ENCODE peak calls at places on chromosomes 13 and 19, in six cellular contexts. G, A, X, Z, M and V are unnamed samples.

GRCh38 chr13:90545070-90545840 is 802.2 kb upstream of the MIR17HG start:
- DNase-seq in G (peak; percentile 1), A (no peak), X (no peak), Z (no peak), M (peak; percentile 22), V (no peak)

GRCh38 chr13:104408733-104409132 is 1342.5 kb upstream of the SLC10A2 start:
- DNase-seq in G (no peak), A (no peak), X (no peak), Z (no peak), M (peak; percentile 11), V (no peak)

GRCh38 chr19:16942583-16942982 is 53.8 kb downstream of the F2RL3 start:
- DNase-seq in G (no peak), A (peak; percentile 51), X (no peak), Z (no peak), M (no peak), V (no peak)

GRCh38 chr19:53977991-53978731 is 13.3 kb upstream of the CACNG6 start:
- DNase-seq in G (peak; percentile 91), A (peak; percentile 62), X (peak; percentile 3), Z (peak; percentile 21), M (peak; percentile 98), V (peak; percentile 52)

GRCh38 chr19:37362733-37363132 is 8.2 kb upstream of the ZNF527 start:
- DNase-seq in G (no peak), A (no peak), X (no peak), Z (no peak), M (peak; percentile 10), V (no peak)

GRCh38 chr13:42525035-42525504 is 48.9 kb upstream of the TNFSF11 start:
- DNase-seq in G (peak; percentile 80), A (no peak), X (no peak), Z (no peak), M (peak; percentile 79), V (no peak)

GRCh38 chr13:71374471-71375041 is 492.4 kb downstream of the DACH1 start:
- DNase-seq in G (no peak), A (no peak), X (no peak), Z (no peak), M (peak; percentile 28), V (no peak)

GRCh38 chr19:54376610-54377009 is 11.9 kb upstream of the LAIR1 start:
- DNase-seq in G (no peak), A (no peak), X (no peak), Z (no peak), M (no peak), V (no peak)

GRCh38 chr13:24203726-24204295 is 43.3 kb downstream of the SPATA13 start:
- DNase-seq in G (no peak), A (no peak), X (no peak), Z (no peak), M (no peak), V (no peak)

GRCh38 chr13:100789481-100789880 is 114.9 kb upstream of the TMTC4 start:
- DNase-seq in G (peak; percentile 6), A (no peak), X (no peak), Z (no peak), M (peak; percentile 46), V (no peak)

GRCh38 chr13:46181799-46182490 is at the start of gene LCP1:
- DNase-seq in G (no peak), A (no peak), X (no peak), Z (no peak), M (no peak), V (no peak)

GRCh38 chr13:99898421-99898820 is 73.1 kb downstream of the ZIC5 start:
- DNase-seq in G (no peak), A (no peak), X (no peak), Z (no peak), M (no peak), V (no peak)

GRCh38 chr13:43805071-43805468 is 18.3 kb upstream of the ENOX1 start:
- DNase-seq in G (peak; percentile 93), A (no peak), X (no peak), Z (peak; percentile 21), M (peak; percentile 73), V (no peak)

GRCh38 chr13:33487575-33488243 is 202.2 kb upstream of the STARD13 start:
- DNase-seq in G (no peak), A (no peak), X (no peak), Z (peak; percentile 19), M (peak; percentile 65), V (peak; percentile 38)

GRCh38 chr13:23743269-23743668 is 145.9 kb downstream of the MIPEP start:
- DNase-seq in G (no peak), A (no peak), X (no peak), Z (no peak), M (no peak), V (no peak)

GRCh38 chr13:74064805-74065204 is 69.4 kb downstream of the KLF12 start:
- DNase-seq in G (no peak), A (no peak), X (no peak), Z (no peak), M (no peak), V (no peak)

GRCh38 chr19:16229322-16229641 is 31.6 kb downstream of the AP1M1 start:
- DNase-seq in G (no peak), A (no peak), X (no peak), Z (no peak), M (no peak), V (no peak)

GRCh38 chr13:30158774-30159445 is 148.4 kb downstream of the KATNAL1 start:
- DNase-seq in G (peak; percentile 65), A (no peak), X (no peak), Z (peak; percentile 51), M (peak; percentile 49), V (peak; percentile 52)

GRCh38 chr13:104984296-104984818 is 1551.1 kb downstream of the EFNB2 start:
- DNase-seq in G (peak; percentile 81), A (peak; percentile 62), X (no peak), Z (no peak), M (peak; percentile 65), V (no peak)

GRCh38 chr19:31261651-31262331 is 87.4 kb downstream of the TSHZ3 start:
- DNase-seq in G (no peak), A (peak; percentile 11), X (no peak), Z (peak; percentile 47), M (peak; percentile 13), V (no peak)

GRCh38 chr13:19062801-19063200 is 118.8 kb downstream of the TUBA3C start:
- DNase-seq in G (no peak), A (no peak), X (no peak), Z (no peak), M (no peak), V (no peak)

GRCh38 chr19:16073481-16073880 is 2.8 kb upstream of the TPM4 start:
- DNase-seq in G (no peak), A (peak; percentile 50), X (no peak), Z (no peak), M (no peak), V (no peak)

GRCh38 chr19:42471554-42472249 is 29.0 kb upstream of the CXCL17 start:
- DNase-seq in G (peak; percentile 9), A (no peak), X (no peak), Z (no peak), M (peak; percentile 37), V (no peak)

GRCh38 chr19:42472402-42473147 is 29.8 kb upstream of the CXCL17 start:
- DNase-seq in G (no peak), A (no peak), X (no peak), Z (no peak), M (no peak), V (no peak)

GRCh38 chr19:42475366-42475765 is 32.6 kb upstream of the CXCL17 start:
- DNase-seq in G (no peak), A (no peak), X (no peak), Z (no peak), M (no peak), V (no peak)

GRCh38 chr19:42474743-42475142 is 32.0 kb upstream of the CXCL17 start:
- DNase-seq in G (no peak), A (no peak), X (no peak), Z (no peak), M (no peak), V (no peak)

GRCh38 chr19:42473686-42474085 is 30.9 kb upstream of the CXCL17 start:
- DNase-seq in G (no peak), A (no peak), X (no peak), Z (no peak), M (no peak), V (no peak)
- TF ChIP-seq CTCF in G (no peak), A (no peak), X (no peak), Z (no peak), M (no peak), V (no peak)

DNA sequence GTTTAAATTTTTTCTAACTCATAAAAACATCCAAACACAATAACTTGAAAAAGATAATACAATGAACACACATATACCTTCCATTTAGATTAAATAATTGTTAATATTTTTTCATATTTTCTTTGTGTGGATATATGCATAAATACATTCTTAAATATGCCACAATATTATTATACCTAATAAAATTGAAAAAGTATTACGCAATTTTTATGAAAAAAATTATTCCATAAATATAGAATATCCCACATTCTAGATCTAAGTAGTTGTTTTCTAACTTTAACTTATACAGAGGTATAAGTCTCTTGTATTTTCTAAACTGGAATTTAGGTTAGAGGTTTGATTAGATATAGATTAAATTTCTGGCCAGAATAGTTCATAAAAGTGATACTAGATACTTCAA is 34.3 kb downstream of the POU4F1 start:
- DNase-seq in G (no peak), A (no peak), X (no peak), Z (no peak), M (no peak), V (no peak)
- TF ChIP-seq CTCF in G (no peak), A (no peak), X (no peak), Z (no peak), M (no peak), V (no peak)

GRCh38 chr13:37476874-37477273 is 121.7 kb downstream of the POSTN start:
- DNase-seq in G (peak; percentile 45), A (no peak), X (no peak), Z (no peak), M (peak; percentile 28), V (no peak)

GRCh38 chr13:37475151-37475550 is 123.4 kb downstream of the POSTN start:
- DNase-seq in G (no peak), A (no peak), X (no peak), Z (no peak), M (no peak), V (no peak)

GRCh38 chr13:37475966-37476365 is 122.6 kb downstream of the POSTN start:
- DNase-seq in G (peak; percentile 65), A (no peak), X (no peak), Z (no peak), M (peak; percentile 16), V (no peak)

GRCh38 chr13:37473035-37473434 is 125.5 kb downstream of the POSTN start:
- DNase-seq in G (no peak), A (no peak), X (no peak), Z (no peak), M (no peak), V (no peak)
- TF ChIP-seq CTCF in G (no peak), A (no peak), X (no peak), Z (no peak), M (no peak), V (no peak)

DNA sequence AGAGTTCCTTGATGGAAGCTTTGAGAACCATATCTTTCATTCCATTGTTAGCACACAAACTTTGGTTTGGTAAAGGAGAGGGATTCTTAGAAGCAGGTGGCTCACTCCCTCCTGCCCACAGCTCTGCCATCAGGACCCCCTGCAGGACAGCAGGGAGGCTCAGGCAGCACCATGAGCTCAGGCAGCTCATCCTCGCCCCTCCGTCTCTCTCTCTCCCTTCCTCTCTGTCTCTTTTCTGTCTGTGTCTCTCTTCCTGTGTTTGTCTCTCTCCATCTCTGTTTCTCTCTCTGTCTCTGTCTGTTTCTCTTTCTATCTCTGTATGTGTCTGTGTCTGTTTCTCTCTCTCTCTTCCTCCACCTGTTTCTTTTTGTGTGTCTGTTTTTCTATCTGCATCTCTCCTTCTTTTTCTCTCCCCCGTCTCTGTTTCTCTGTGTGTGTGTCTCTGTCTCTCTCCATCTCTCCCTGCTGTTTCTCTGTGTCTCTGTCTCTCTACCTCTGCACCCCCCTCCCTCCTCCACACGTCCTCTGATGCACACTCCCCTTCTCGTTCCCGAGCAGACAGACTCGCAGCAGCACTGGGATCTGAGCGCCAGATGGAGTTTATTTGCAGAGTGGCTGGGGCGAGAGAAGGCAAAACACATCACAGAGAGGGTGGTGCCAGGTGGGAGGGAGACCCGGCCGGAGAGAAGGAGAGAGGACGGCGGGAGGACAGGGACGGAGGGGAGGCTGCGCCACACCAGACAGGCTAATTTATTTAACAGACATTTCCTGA is 8.7 kb downstream of the SBK2 start:
- DNase-seq in G (no peak), A (no peak), X (no peak), Z (no peak), M (no peak), V (no peak)
- TF ChIP-seq CTCF in G (peak; percentile 33), A (no peak), X (no peak), Z (no peak), M (no peak), V (peak; percentile 14)